ENCODE peak calls at places on chromosomes 7 and 10, in six cellular contexts. F, O, D, K, W and P are unnamed samples.

GRCh38 chr10:97388152-97388551 is 13.0 kb downstream of the RRP12 start:
- DNase-seq in W (no peak), F (no peak), O (no peak), K (no peak), D (no peak), P (no peak)

GRCh38 chr10:100506596-100507356 is 12.9 kb downstream of the SEC31B start:
- DNase-seq in W (no peak), O (no peak), K (no peak), F (peak), D (no peak), P (peak)

GRCh38 chr7:118158766-118159165 is 25.2 kb upstream of the LSM8 start:
- DNase-seq in D (no peak), K (peak), F (no peak), W (no peak), O (no peak), P (no peak)

GRCh38 chr10:73471226-73471625 is 24.6 kb downstream of the PPP3CB start:
- DNase-seq in W (no peak), K (no peak), O (no peak), F (no peak), D (no peak), P (no peak)

GRCh38 chr10:28793482-28793881 is 116.2 kb downstream of the BAMBI start:
- DNase-seq in W (no peak), O (no peak), K (no peak), D (no peak), F (no peak), P (no peak)

GRCh38 chr10:5587151-5588079 is 62.7 kb downstream of the CALML3 start:
- DNase-seq in W (no peak), O (no peak), K (no peak), D (no peak), F (no peak), P (no peak)

GRCh38 chr10:80161321-80162084 is 29.0 kb downstream of the PLAC9 start:
- DNase-seq in F (no peak), K (no peak), D (peak), O (no peak), W (no peak), P (no peak)

GRCh38 chr10:66349076-66349475 is 576.8 kb upstream of the LRRTM3 start:
- DNase-seq in O (no peak), D (no peak), K (no peak), W (no peak), F (no peak), P (no peak)

GRCh38 chr7:115679976-115680375 is 350.6 kb downstream of the TFEC start:
- DNase-seq in O (no peak), D (no peak), K (peak), F (peak), W (peak), P (peak)

GRCh38 chr10:31074357-31075065 is 42.8 kb upstream of the ZNF438 start:
- DNase-seq in D (no peak), O (no peak), W (no peak), F (no peak), K (no peak), P (no peak)

GRCh38 chr7:137771679-137772078 is 75.1 kb downstream of the DGKI start:
- DNase-seq in F (peak), O (peak), K (no peak), W (no peak), D (no peak), P (peak)

GRCh38 chr7:92763636-92764423 is 72.5 kb downstream of the CDK6 start:
- DNase-seq in D (peak), W (no peak), F (peak), K (peak), O (no peak), P (peak)

GRCh38 chr10:34163075-34163905 is 651.8 kb downstream of the PARD3 start:
- DNase-seq in W (no peak), F (no peak), D (no peak), O (no peak), K (no peak), P (no peak)

GRCh38 chr7:71286924-71287323 is 155.0 kb downstream of the GALNT17 start:
- DNase-seq in K (no peak), O (no peak), D (no peak), W (no peak), F (no peak), P (no peak)

GRCh38 chr7:2670720-2671391 is 17.1 kb upstream of the AMZ1 start:
- DNase-seq in O (no peak), D (peak), F (peak), K (peak), W (peak), P (peak)

GRCh38 chr7:143289421-143289820 is 1.3 kb downstream of the CASP2 start:
- DNase-seq in D (no peak), K (no peak), O (no peak), W (no peak), F (peak), P (no peak)

GRCh38 chr10:790821-791551 is 101.5 kb upstream of the DIP2C start:
- DNase-seq in W (no peak), D (peak), O (no peak), F (no peak), K (no peak), P (no peak)

GRCh38 chr10:122986340-122986739 is 6.1 kb downstream of the PSTK start:
- DNase-seq in D (no peak), O (no peak), W (no peak), F (peak), K (no peak), P (no peak)

GRCh38 chr10:32981760-32982159 is 23.7 kb upstream of the ITGB1 start:
- DNase-seq in W (peak), F (peak), D (no peak), K (no peak), O (no peak), P (peak)

GRCh38 chr7:103991406-103991805 is 1.9 kb upstream of the RELN start:
- DNase-seq in W (no peak), D (no peak), F (no peak), O (no peak), K (no peak), P (no peak)

GRCh38 chr7:21338728-21339164 is 89.1 kb upstream of the SP4 start:
- DNase-seq in D (no peak), K (no peak), O (no peak), W (no peak), F (no peak), P (no peak)

GRCh38 chr7:131625817-131626372 is 69.5 kb upstream of the PODXL start:
- DNase-seq in W (no peak), O (peak), K (peak), D (peak), F (peak), P (peak)

GRCh38 chr7:32879460-32879859 is 12.1 kb downstream of the KBTBD2 start:
- DNase-seq in D (no peak), F (no peak), K (no peak), O (no peak), W (no peak), P (no peak)

GRCh38 chr10:557792-558328 is 131.6 kb downstream of the DIP2C start:
- DNase-seq in K (peak), F (no peak), W (no peak), D (no peak), O (no peak), P (no peak)

GRCh38 chr10:7084255-7085005 is 326.4 kb downstream of the SFMBT2 start:
- DNase-seq in W (no peak), O (no peak), F (peak), K (no peak), D (no peak), P (no peak)

GRCh38 chr7:30682131-30683083 is at the start of gene CRHR2:
- DNase-seq in F (no peak), W (no peak), D (peak), K (no peak), O (no peak), P (no peak)

GRCh38 chr10:125991009-125991788 is 94.8 kb downstream of the FANK1 start:
- DNase-seq in K (no peak), O (no peak), D (no peak), W (no peak), F (no peak), P (no peak)

GRCh38 chr10:78335691-78336401 is 302.2 kb downstream of the RPS24 start:
- DNase-seq in O (peak), F (peak), W (peak), D (peak), K (no peak), P (peak)

GRCh38 chr10:3172081-3172445 is 519 bp downstream of the PITRM1 start:
- DNase-seq in F (peak), W (no peak), D (no peak), O (peak), K (peak), P (peak)

GRCh38 chr10:125026036-125026931 is 84.4 kb downstream of the ZRANB1 start:
- DNase-seq in O (no peak), D (no peak), W (no peak), K (no peak), F (no peak), P (no peak)

GRCh38 chr10:60664859-60665258 is 113.4 kb upstream of the CDK1 start:
- DNase-seq in D (no peak), W (no peak), O (no peak), K (no peak), F (peak), P (peak)

GRCh38 chr10:129863231-129863663 is 100.8 kb downstream of the EBF3 start:
- DNase-seq in D (no peak), K (no peak), O (no peak), W (no peak), F (no peak), P (no peak)

GRCh38 chr7:41979834-41980307 is 257.1 kb downstream of the GLI3 start:
- DNase-seq in D (peak), K (peak), F (peak), O (no peak), W (no peak), P (peak)

GRCh38 chr10:74825033-74825370 is 1.4 kb upstream of the KAT6B start:
- DNase-seq in F (no peak), D (peak), O (no peak), W (no peak), K (no peak), P (no peak)

GRCh38 chr10:95363303-95363912 is 72.6 kb upstream of the PDLIM1 start:
- DNase-seq in D (no peak), F (peak), W (peak), K (peak), O (no peak), P (peak)

GRCh38 chr7:157432541-157432956 is 95.7 kb downstream of the DNAJB6 start:
- DNase-seq in W (no peak), D (peak), K (peak), O (peak), F (peak), P (peak)

GRCh38 chr10:129814681-129815646 is 149.1 kb downstream of the EBF3 start:
- DNase-seq in W (no peak), D (no peak), F (no peak), K (no peak), O (no peak), P (no peak)

GRCh38 chr7:159115601-159116501 is 28.8 kb downstream of the VIPR2 start:
- DNase-seq in K (no peak), F (no peak), D (no peak), W (peak), O (no peak), P (no peak)

GRCh38 chr7:131826960-131827359 is 270.5 kb upstream of the PODXL start:
- DNase-seq in O (no peak), W (no peak), F (no peak), K (no peak), D (no peak), P (no peak)

GRCh38 chr7:55370001-55370400 is 4.9 kb downstream of the LANCL2 start:
- DNase-seq in D (no peak), W (no peak), K (no peak), O (no peak), F (peak), P (peak)
- H3K4me3 ChIP-seq in D (no peak), W (no peak), K (no peak), O (no peak), F (no peak), P (no peak)

GRCh38 chr7:55574062-55574717 is 1.9 kb upstream of the VOPP1 start:
- DNase-seq in F (peak), O (no peak), D (no peak), K (no peak), W (no peak), P (no peak)
- H3K27ac ChIP-seq in F (peak), O (peak), D (no peak), K (no peak), W (no peak), P (no peak)

DNA sequence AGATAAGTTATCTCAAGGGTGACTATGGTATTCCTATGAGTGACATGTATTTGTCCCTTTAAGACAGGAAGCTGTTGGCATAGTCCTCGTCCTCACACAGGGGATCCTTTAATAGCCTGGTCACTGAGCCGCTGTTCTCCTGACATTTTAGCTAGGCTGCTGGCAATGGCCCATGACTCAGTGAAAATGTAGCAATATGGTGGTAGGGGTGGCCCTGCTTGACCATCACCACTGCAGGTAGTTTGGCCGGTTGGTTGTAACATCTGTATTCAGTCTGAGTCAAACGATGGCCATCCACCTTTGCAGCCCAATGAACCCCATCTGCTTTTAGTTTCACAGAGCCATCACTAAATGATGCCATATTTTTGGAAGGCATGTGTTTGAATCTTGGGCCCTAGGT is 110.1 kb upstream of the RAB18 start:
- DNase-seq in F (no peak), D (no peak), K (no peak), O (no peak), W (no peak), P (no peak)
- TF ChIP-seq CTCF in F (no peak), D (no peak), K (no peak), O (no peak), W (no peak), P (no peak)

DNA sequence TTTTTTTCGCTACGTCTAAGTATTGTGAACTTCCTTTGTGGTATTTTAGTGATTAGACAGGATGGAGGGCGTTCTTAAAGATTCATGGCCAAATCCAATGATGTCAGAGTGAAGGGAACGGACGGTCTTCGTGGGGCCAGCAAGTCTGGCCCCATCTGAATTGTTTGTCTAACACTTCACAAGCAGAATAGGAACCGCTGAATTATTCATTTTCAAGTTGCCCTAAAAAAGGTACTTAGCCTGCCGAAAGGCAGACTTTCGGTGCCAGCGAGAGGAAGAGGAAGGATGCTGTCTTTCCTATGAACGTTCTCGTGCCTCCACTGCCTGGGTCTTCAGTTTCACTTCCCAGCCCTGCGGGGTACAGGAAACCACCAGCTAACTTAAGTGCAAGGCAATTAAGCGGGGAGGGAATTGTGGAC is 145.7 kb upstream of the SH2B2 start:
- DNase-seq in W (no peak), F (no peak), K (no peak), D (no peak), O (no peak), P (no peak)
- H3K4me3 ChIP-seq in W (no peak), F (no peak), K (no peak), D (no peak), O (no peak), P (no peak)

DNA sequence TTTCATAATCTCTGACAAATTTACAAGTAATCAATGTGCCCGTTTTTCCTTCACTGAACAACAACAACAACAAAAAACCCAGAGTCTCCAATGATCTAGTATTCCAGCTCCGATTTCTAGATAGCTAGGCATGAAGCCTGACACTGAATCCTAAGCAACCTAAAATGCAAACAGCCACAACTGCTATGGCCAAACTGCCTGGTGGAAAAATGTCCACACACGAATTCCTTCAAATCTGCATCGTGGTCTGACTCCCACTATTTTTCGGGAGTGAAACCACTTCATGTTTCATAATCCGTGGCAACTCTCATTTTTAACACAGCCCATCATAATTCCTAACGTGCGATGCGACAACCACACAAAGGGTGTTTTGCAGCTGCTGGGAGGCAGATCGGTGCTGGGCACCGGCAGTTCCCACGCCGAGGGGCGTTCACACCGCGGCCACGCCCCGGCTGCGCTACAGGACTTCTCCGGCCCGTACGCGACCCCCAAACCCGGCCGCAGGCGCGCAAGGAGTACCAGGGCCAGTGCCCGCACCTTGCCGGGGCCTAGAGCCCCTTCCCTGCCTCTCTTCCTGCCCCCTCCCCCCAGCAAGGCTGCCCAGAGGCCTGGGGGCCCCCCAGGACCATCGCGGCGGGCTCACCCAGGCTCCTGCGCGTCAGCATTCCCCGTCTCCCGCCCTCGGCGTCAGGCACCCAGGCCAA is 814 bp downstream of the RUFY2 start:
- DNase-seq in D (peak), W (peak), O (peak), K (no peak), F (peak), P (peak)
- H3K27ac ChIP-seq in D (peak), W (peak), O (peak), K (peak), F (peak), P (peak)